ENCODE peak calls at places on chromosomes 13 and 19, in five cellular contexts. One of them, this sample, is unnamed.

GRCh38 chr19:10191347-10191746 is 3.4 kb downstream of the DNMT1 start:
- DNase-seq in upper lobe of right lung: no peak
- DNase-seq in NCI-H345: no peak
- DNase-seq in HS-5: peak
- DNase-seq in B cell: no peak
- DNase-seq in this sample: peak

GRCh38 chr13:74662895-74663294 is 528.7 kb upstream of the KLF12 start:
- DNase-seq in HS-5: no peak
- DNase-seq in B cell: no peak
- DNase-seq in upper lobe of right lung: no peak
- DNase-seq in NCI-H345: no peak
- DNase-seq in this sample: no peak

GRCh38 chr13:50574731-50575130 is 268.8 kb downstream of the DLEU7 start:
- DNase-seq in NCI-H345: no peak
- DNase-seq in upper lobe of right lung: no peak
- DNase-seq in B cell: no peak
- DNase-seq in HS-5: no peak
- DNase-seq in this sample: peak

GRCh38 chr13:24323036-24323738 is 13.8 kb downstream of the C1QTNF9 start:
- DNase-seq in upper lobe of right lung: no peak
- DNase-seq in HS-5: no peak
- DNase-seq in NCI-H345: no peak
- DNase-seq in B cell: no peak
- DNase-seq in this sample: no peak

GRCh38 chr19:35882074-35882832 is 13.9 kb downstream of the APLP1 start:
- DNase-seq in upper lobe of right lung: no peak
- DNase-seq in HS-5: peak
- DNase-seq in NCI-H345: peak
- DNase-seq in B cell: peak
- DNase-seq in this sample: peak

GRCh38 chr19:29789007-29789406 is 22.8 kb upstream of the CCNE1 start:
- DNase-seq in HS-5: no peak
- DNase-seq in upper lobe of right lung: no peak
- DNase-seq in B cell: no peak
- DNase-seq in NCI-H345: no peak
- DNase-seq in this sample: no peak

GRCh38 chr19:6378498-6378897 is 2.8 kb upstream of the PSPN start:
- DNase-seq in B cell: no peak
- DNase-seq in NCI-H345: no peak
- DNase-seq in HS-5: no peak
- DNase-seq in upper lobe of right lung: no peak
- DNase-seq in this sample: no peak

GRCh38 chr19:24074720-24075119 is 12.3 kb upstream of the ZNF254 start:
- DNase-seq in B cell: no peak
- DNase-seq in NCI-H345: no peak
- DNase-seq in upper lobe of right lung: no peak
- DNase-seq in HS-5: peak
- DNase-seq in this sample: no peak

GRCh38 chr13:51223284-51224270 is 1.4 kb downstream of the FAM124A start:
- DNase-seq in upper lobe of right lung: no peak
- DNase-seq in B cell: no peak
- DNase-seq in HS-5: no peak
- DNase-seq in NCI-H345: no peak
- DNase-seq in this sample: no peak

GRCh38 chr19:51524661-51525264 is 6.7 kb downstream of the SIGLEC6 start:
- DNase-seq in NCI-H345: no peak
- DNase-seq in upper lobe of right lung: no peak
- DNase-seq in B cell: no peak
- DNase-seq in HS-5: no peak
- DNase-seq in this sample: no peak

GRCh38 chr19:56139847-56140582 is 1.1 kb upstream of the ZNF444 start:
- DNase-seq in B cell: no peak
- DNase-seq in HS-5: no peak
- DNase-seq in upper lobe of right lung: no peak
- DNase-seq in NCI-H345: no peak
- DNase-seq in this sample: no peak

GRCh38 chr19:53237114-53237777 is 17.4 kb downstream of the ZNF677 start:
- DNase-seq in B cell: no peak
- DNase-seq in upper lobe of right lung: no peak
- DNase-seq in HS-5: no peak
- DNase-seq in NCI-H345: no peak
- DNase-seq in this sample: no peak

GRCh38 chr19:33685541-33685940 is 63.8 kb downstream of the CHST8 start:
- DNase-seq in upper lobe of right lung: peak
- DNase-seq in B cell: no peak
- DNase-seq in HS-5: no peak
- DNase-seq in NCI-H345: no peak
- DNase-seq in this sample: no peak